ENCODE peak calls at places on chromosomes 6 and 20, in four cellular contexts. One of them, this sample, is unnamed.

GRCh38 chr20:62666736-62667529 is 24.6 kb downstream of the SLCO4A1 start:
- DNase-seq in CD8-positive, alpha-beta memory T cell: no peak
- DNase-seq in astrocyte: peak
- DNase-seq in thoracic aorta: no peak
- DNase-seq in this sample: peak

GRCh38 chr6:42781811-42782688 is at the start of gene BICRAL:
- DNase-seq in astrocyte: peak
- DNase-seq in CD8-positive, alpha-beta memory T cell: peak
- DNase-seq in thoracic aorta: no peak
- DNase-seq in this sample: no peak

GRCh38 chr6:2990179-2990931 is 9.3 kb upstream of the NQO2 start:
- DNase-seq in astrocyte: peak
- DNase-seq in CD8-positive, alpha-beta memory T cell: no peak
- DNase-seq in thoracic aorta: no peak
- DNase-seq in this sample: no peak

GRCh38 chr20:34475979-34476736 is 40.1 kb upstream of the DYNLRB1 start:
- DNase-seq in CD8-positive, alpha-beta memory T cell: no peak
- DNase-seq in astrocyte: no peak
- DNase-seq in thoracic aorta: no peak
- DNase-seq in this sample: no peak

GRCh38 chr6:75217203-75217602 is 11.3 kb upstream of the COL12A1 start:
- DNase-seq in CD8-positive, alpha-beta memory T cell: no peak
- DNase-seq in thoracic aorta: no peak
- DNase-seq in astrocyte: peak
- DNase-seq in this sample: no peak

GRCh38 chr6:46876126-46876525 is 45.6 kb downstream of the ADGRF5 start:
- DNase-seq in thoracic aorta: no peak
- DNase-seq in CD8-positive, alpha-beta memory T cell: no peak
- DNase-seq in astrocyte: peak
- DNase-seq in this sample: peak

GRCh38 chr6:131831392-131831791 is 23.6 kb downstream of the ENPP1 start:
- DNase-seq in CD8-positive, alpha-beta memory T cell: no peak
- DNase-seq in thoracic aorta: no peak
- DNase-seq in astrocyte: peak
- DNase-seq in this sample: no peak

GRCh38 chr6:152170702-152171667 is 363.5 kb downstream of the ESR1 start:
- DNase-seq in CD8-positive, alpha-beta memory T cell: peak
- DNase-seq in thoracic aorta: no peak
- DNase-seq in astrocyte: peak
- DNase-seq in this sample: no peak

GRCh38 chr6:139882234-139882633 is 507.8 kb upstream of the CITED2 start:
- DNase-seq in thoracic aorta: no peak
- DNase-seq in astrocyte: peak
- DNase-seq in CD8-positive, alpha-beta memory T cell: no peak
- DNase-seq in this sample: no peak

DNA sequence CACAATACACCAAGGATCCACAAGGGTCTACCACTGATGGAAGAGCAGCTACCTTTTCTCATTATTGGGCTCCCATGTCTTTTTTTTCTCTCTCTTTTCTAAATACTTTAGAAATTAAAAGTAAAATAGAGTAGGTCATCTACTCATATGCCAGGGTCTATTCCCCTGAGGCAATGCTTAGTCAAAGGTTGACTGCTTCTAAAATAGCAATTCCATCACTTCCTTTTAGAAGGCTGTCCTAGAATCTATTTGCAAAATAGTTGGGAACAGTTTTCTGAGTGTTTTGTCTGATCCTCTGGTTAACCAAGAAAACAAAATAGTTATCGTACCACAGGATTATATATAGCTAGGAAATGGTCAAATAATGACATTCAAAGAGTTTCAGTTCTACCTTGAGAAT is 174.1 kb downstream of the COL21A1 start:
- DNase-seq in thoracic aorta: peak
- DNase-seq in astrocyte: no peak
- DNase-seq in CD8-positive, alpha-beta memory T cell: no peak
- DNase-seq in this sample: no peak
- H3K27ac ChIP-seq in thoracic aorta: peak
- H3K27ac ChIP-seq in astrocyte: no peak
- H3K27ac ChIP-seq in CD8-positive, alpha-beta memory T cell: no peak
- H3K27ac ChIP-seq in this sample: no peak

GRCh38 chr20:32476684-32477593 is 108.2 kb downstream of the NOL4L start:
- DNase-seq in CD8-positive, alpha-beta memory T cell: no peak
- DNase-seq in astrocyte: no peak
- DNase-seq in thoracic aorta: no peak
- DNase-seq in this sample: no peak

GRCh38 chr20:32478576-32478975 is 106.6 kb downstream of the NOL4L start:
- DNase-seq in CD8-positive, alpha-beta memory T cell: no peak
- DNase-seq in thoracic aorta: no peak
- DNase-seq in astrocyte: no peak
- DNase-seq in this sample: no peak

GRCh38 chr20:32479012-32479411 is 106.1 kb downstream of the NOL4L start:
- DNase-seq in CD8-positive, alpha-beta memory T cell: no peak
- DNase-seq in thoracic aorta: no peak
- DNase-seq in astrocyte: no peak
- DNase-seq in this sample: no peak

GRCh38 chr20:32479697-32480140 is 105.4 kb downstream of the NOL4L start:
- DNase-seq in astrocyte: no peak
- DNase-seq in CD8-positive, alpha-beta memory T cell: no peak
- DNase-seq in thoracic aorta: no peak
- DNase-seq in this sample: no peak

GRCh38 chr20:32477594-32478512 is 107.3 kb downstream of the NOL4L start:
- DNase-seq in thoracic aorta: no peak
- DNase-seq in astrocyte: no peak
- DNase-seq in CD8-positive, alpha-beta memory T cell: no peak
- DNase-seq in this sample: no peak
- H3K27ac ChIP-seq in thoracic aorta: no peak
- H3K27ac ChIP-seq in astrocyte: no peak
- H3K27ac ChIP-seq in CD8-positive, alpha-beta memory T cell: no peak
- H3K27ac ChIP-seq in this sample: no peak

DNA sequence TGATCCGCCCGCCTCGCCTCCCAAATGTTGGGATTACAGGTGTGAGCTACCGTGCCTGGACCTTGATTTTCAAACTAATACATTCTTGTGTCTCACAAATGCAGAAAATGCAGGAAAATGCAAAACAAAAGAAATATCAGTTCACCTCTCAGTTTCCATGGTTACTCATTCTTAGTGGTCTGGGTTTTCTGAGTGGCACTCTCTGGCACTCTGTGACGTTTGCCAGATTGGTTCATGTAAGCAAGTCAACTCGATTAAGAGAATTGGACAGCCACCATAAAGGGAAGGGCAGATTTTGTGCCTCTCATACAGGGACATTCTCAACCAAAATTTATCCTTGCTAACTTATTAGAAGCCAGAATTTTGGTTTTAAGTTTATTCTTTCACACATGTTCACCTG is 8.6 kb downstream of the CMTR1 start:
- DNase-seq in thoracic aorta: no peak
- DNase-seq in astrocyte: no peak
- DNase-seq in CD8-positive, alpha-beta memory T cell: no peak
- DNase-seq in this sample: no peak
- H3K27ac ChIP-seq in thoracic aorta: peak
- H3K27ac ChIP-seq in astrocyte: no peak
- H3K27ac ChIP-seq in CD8-positive, alpha-beta memory T cell: no peak
- H3K27ac ChIP-seq in this sample: no peak

GRCh38 chr6:81204741-81205140 is 547.7 kb downstream of the TENT5A start:
- DNase-seq in astrocyte: peak
- DNase-seq in thoracic aorta: no peak
- DNase-seq in CD8-positive, alpha-beta memory T cell: no peak
- DNase-seq in this sample: no peak
- H3K27ac ChIP-seq in astrocyte: no peak
- H3K27ac ChIP-seq in thoracic aorta: no peak
- H3K27ac ChIP-seq in CD8-positive, alpha-beta memory T cell: no peak
- H3K27ac ChIP-seq in this sample: no peak

DNA sequence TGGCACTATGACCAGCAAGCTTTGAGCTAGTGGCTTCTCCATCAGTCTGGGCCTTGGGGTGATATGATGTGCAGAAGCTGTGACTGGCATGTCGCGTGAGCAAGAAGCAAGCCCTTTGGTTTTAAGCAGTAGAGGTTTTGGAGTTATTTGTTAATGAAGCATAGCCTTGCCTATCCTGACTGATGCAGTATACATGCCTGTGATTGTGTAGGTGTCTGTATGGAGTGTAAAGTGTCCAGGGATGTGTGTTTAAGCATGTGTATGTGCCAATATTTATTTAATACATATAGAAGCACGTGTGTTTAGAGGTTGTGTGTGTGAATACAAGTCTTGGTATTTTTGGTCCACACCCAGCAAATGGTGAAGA is 61.0 kb upstream of the CCDC167 start:
- DNase-seq in thoracic aorta: no peak
- DNase-seq in CD8-positive, alpha-beta memory T cell: no peak
- DNase-seq in astrocyte: no peak
- DNase-seq in this sample: no peak
- H3K27ac ChIP-seq in thoracic aorta: no peak
- H3K27ac ChIP-seq in CD8-positive, alpha-beta memory T cell: no peak
- H3K27ac ChIP-seq in astrocyte: no peak
- H3K27ac ChIP-seq in this sample: no peak

GRCh38 chr20:22305391-22305790 is 279.0 kb downstream of the FOXA2 start:
- DNase-seq in astrocyte: no peak
- DNase-seq in CD8-positive, alpha-beta memory T cell: no peak
- DNase-seq in thoracic aorta: no peak
- DNase-seq in this sample: no peak

GRCh38 chr20:22303523-22303922 is 280.8 kb downstream of the FOXA2 start:
- DNase-seq in thoracic aorta: no peak
- DNase-seq in astrocyte: no peak
- DNase-seq in CD8-positive, alpha-beta memory T cell: no peak
- DNase-seq in this sample: no peak

GRCh38 chr20:22312744-22313346 is 271.5 kb downstream of the FOXA2 start:
- DNase-seq in astrocyte: no peak
- DNase-seq in thoracic aorta: no peak
- DNase-seq in CD8-positive, alpha-beta memory T cell: no peak
- DNase-seq in this sample: no peak

DNA sequence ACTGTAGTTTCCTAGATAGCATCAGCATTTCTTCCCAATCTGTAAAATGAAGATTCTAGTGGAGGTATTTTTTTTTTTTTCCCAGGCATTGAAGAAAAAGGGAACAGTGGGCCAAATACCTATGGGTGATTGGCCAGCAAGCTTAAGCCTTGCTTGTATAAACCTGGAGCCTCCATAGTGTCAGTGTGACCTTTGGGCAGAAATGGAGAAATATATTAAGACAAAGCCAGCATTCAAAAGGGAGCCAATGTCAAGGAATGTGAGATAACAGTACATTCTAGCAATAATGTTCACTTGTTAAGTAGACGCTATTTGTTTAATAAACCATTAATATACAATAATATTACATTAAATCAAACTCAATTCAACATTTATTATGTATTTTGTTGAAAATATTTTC is 275.4 kb downstream of the FOXA2 start:
- DNase-seq in astrocyte: no peak
- DNase-seq in CD8-positive, alpha-beta memory T cell: no peak
- DNase-seq in thoracic aorta: no peak
- DNase-seq in this sample: no peak
- H3K27ac ChIP-seq in astrocyte: no peak
- H3K27ac ChIP-seq in CD8-positive, alpha-beta memory T cell: no peak
- H3K27ac ChIP-seq in thoracic aorta: no peak
- H3K27ac ChIP-seq in this sample: no peak

DNA sequence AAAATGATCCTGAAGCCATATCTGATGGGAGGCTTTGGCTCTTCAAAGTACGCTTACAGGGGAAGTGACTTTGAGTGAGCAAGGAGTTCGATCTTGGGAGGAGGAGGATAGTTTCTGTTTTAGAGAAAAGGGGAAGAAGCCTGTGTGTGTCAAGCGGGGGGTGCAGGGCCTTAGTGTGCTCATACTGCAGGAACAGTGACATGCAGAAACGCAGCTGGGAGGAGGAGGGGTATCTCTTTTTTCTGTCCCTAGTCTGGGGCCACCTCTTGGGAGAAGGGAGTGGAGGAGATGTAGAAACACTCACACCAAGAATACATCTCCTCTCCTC is 19.8 kb downstream of the SIRPD start:
- DNase-seq in CD8-positive, alpha-beta memory T cell: no peak
- DNase-seq in thoracic aorta: no peak
- DNase-seq in astrocyte: no peak
- DNase-seq in this sample: no peak
- H3K27ac ChIP-seq in CD8-positive, alpha-beta memory T cell: no peak
- H3K27ac ChIP-seq in thoracic aorta: peak
- H3K27ac ChIP-seq in astrocyte: no peak
- H3K27ac ChIP-seq in this sample: no peak

DNA sequence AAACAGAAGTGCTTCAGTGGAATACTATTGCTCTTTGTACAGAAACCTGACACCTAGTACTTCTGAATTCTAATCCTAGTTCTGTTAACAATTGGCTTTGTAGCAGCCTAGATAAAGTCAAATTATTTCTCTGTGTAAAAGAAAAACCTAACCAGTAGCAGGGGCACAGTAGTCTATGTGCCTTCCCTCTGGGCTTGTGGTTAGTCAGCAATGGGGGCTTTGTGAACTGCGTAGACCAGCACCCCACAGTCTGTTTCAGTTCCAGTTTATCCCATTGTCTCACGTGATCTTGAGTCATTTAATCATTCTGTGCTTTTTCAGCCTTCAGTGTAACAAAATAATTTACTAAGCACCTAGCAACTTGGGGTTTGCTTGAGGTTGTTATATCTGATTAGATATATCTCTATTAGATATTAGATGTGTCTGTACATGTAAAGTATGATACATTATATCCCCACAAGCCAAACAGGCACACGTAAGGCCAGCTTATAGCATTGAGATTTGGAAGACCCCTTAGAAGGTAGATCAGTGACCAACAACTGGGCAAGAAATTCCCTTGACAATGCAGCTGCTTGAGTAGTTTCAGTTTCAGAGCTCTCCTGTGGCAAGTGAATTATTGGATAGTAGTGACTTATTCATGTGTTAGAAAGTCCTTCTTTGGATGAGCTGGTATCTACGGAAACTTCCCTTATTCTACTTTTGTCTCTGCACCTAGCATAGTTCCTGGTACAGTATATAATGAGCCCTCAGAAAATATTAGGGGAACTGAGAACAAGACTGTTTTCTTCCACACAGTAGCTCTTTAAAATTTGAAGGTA is 27.9 kb upstream of the CCR6 start:
- DNase-seq in thoracic aorta: no peak
- DNase-seq in CD8-positive, alpha-beta memory T cell: no peak
- DNase-seq in astrocyte: no peak
- DNase-seq in this sample: no peak
- H3K27ac ChIP-seq in thoracic aorta: no peak
- H3K27ac ChIP-seq in CD8-positive, alpha-beta memory T cell: no peak
- H3K27ac ChIP-seq in astrocyte: no peak
- H3K27ac ChIP-seq in this sample: no peak

DNA sequence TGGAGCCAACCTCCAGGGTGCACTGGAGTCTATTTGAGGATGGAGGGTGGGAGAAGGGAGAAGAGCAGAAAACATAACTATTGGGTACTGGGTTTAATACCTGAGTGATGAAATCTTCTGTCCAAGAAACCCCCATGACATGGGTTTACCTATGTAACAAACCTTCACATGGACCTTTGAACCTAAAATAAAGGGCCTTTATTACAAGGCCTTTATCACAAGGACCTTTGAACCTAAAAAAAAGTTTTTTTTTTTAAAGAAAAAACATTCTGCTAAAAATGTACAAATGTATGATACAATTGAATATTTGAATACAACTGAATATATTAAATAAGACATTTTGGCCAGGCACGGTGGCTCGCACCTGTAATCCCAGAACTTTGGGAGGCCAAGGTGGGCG is 38.1 kb upstream of the ZNF133 start:
- DNase-seq in astrocyte: no peak
- DNase-seq in thoracic aorta: no peak
- DNase-seq in CD8-positive, alpha-beta memory T cell: no peak
- DNase-seq in this sample: no peak
- H3K27ac ChIP-seq in astrocyte: no peak
- H3K27ac ChIP-seq in thoracic aorta: no peak
- H3K27ac ChIP-seq in CD8-positive, alpha-beta memory T cell: no peak
- H3K27ac ChIP-seq in this sample: no peak